ENCODE peak calls at places on chromosomes 16 and 17, in five cellular contexts. S is endothelial cell of umbilical vein; R is AG04450; D is CD4-positive, alpha-beta T cell; H is K562. F is an unnamed sample.

GRCh38 chr17:57294629-57295501 is 38.5 kb downstream of the MSI2 start:
- DNase-seq in S (peak), R (no peak), D (peak), H (peak), F (no peak)

GRCh38 chr17:600576-601301 is 113.9 kb downstream of the VPS53 start:
- DNase-seq in S (peak), R (no peak), D (no peak), H (no peak), F (no peak)

GRCh38 chr16:75256871-75257343 is 5.5 kb upstream of the BCAR1 start:
- DNase-seq in S (peak), R (no peak), D (no peak), H (no peak), F (no peak)

GRCh38 chr16:66474750-66475199 is 47.7 kb downstream of the BEAN1 start:
- DNase-seq in S (peak), R (no peak), D (peak), H (no peak), F (no peak)

GRCh38 chr17:57672971-57673370 is 72.1 kb downstream of the CCDC182 start:
- DNase-seq in S (no peak), R (no peak), D (no peak), H (no peak), F (no peak)

GRCh38 chr17:44221862-44222111 is 2.3 kb upstream of the UBTF start:
- DNase-seq in S (no peak), R (no peak), D (no peak), H (no peak), F (no peak)

GRCh38 chr16:57616871-57617270 is 11.6 kb upstream of the ADGRG1 start:
- DNase-seq in S (no peak), R (no peak), D (no peak), H (no peak), F (no peak)

GRCh38 chr17:38883592-38884526 is 14.0 kb downstream of the LASP1 start:
- DNase-seq in S (no peak), R (no peak), D (no peak), H (no peak), F (no peak)

GRCh38 chr17:44400226-44400847 is 10.9 kb upstream of the ITGA2B start:
- DNase-seq in S (peak), R (peak), D (no peak), H (peak), F (no peak)

GRCh38 chr16:74742051-74742481 is 32.6 kb downstream of the FA2H start:
- DNase-seq in S (no peak), R (no peak), D (no peak), H (no peak), F (no peak)

GRCh38 chr16:30551781-30552180 is 6.4 kb downstream of the ZNF764 start:
- DNase-seq in S (no peak), R (no peak), D (peak), H (no peak), F (no peak)

GRCh38 chr17:17741346-17742023 is 60.2 kb downstream of the RAI1 start:
- DNase-seq in S (peak), R (no peak), D (no peak), H (no peak), F (no peak)

GRCh38 chr17:39573447-39574298 is 34.0 kb downstream of the NEUROD2 start:
- DNase-seq in S (peak), R (no peak), D (peak), H (peak), F (no peak)

GRCh38 chr17:18246880-18247612 is 11.5 kb downstream of the FLII start:
- DNase-seq in S (peak), R (no peak), D (no peak), H (peak), F (peak)

GRCh38 chr16:75152635-75153034 is 4.3 kb downstream of the ZFP1 start:
- DNase-seq in S (no peak), R (no peak), D (no peak), H (no peak), F (no peak)

GRCh38 chr16:29877266-29877961 is 14.4 kb upstream of the CDIPT start:
- DNase-seq in S (peak), R (no peak), D (no peak), H (peak), F (no peak)

GRCh38 chr16:71965223-71965622 is 35.0 kb downstream of the PKD1L3 start:
- DNase-seq in S (no peak), R (no peak), D (no peak), H (no peak), F (no peak)

GRCh38 chr16:30112197-30113030 is 923 bp downstream of the GDPD3 start:
- DNase-seq in S (no peak), R (no peak), D (peak), H (peak), F (no peak)

GRCh38 chr17:79090503-79091372 is 16.1 kb downstream of the ENGASE start:
- DNase-seq in S (no peak), R (no peak), D (no peak), H (peak), F (no peak)

GRCh38 chr17:43309505-43310329 is 75.9 kb upstream of the RNU2-1 start:
- DNase-seq in S (no peak), R (no peak), D (no peak), H (no peak), F (no peak)

GRCh38 chr16:88652763-88653065 is 1.9 kb upstream of the CYBA start:
- DNase-seq in S (no peak), R (no peak), D (no peak), H (no peak), F (no peak)

GRCh38 chr17:55266051-55266957 is 1.5 kb downstream of the HLF start:
- DNase-seq in S (no peak), R (no peak), D (no peak), H (no peak), F (no peak)

GRCh38 chr17:59846391-59847165 is 46.2 kb downstream of the TUBD1 start:
- DNase-seq in S (peak), R (peak), D (no peak), H (no peak), F (no peak)

GRCh38 chr16:50302472-50303005 is 36.2 kb downstream of the ADCY7 start:
- DNase-seq in S (no peak), R (no peak), D (no peak), H (no peak), F (no peak)

GRCh38 chr17:17784599-17785264 is 52.1 kb downstream of the SREBF1 start:
- DNase-seq in S (no peak), R (no peak), D (peak), H (peak), F (no peak)

DNA sequence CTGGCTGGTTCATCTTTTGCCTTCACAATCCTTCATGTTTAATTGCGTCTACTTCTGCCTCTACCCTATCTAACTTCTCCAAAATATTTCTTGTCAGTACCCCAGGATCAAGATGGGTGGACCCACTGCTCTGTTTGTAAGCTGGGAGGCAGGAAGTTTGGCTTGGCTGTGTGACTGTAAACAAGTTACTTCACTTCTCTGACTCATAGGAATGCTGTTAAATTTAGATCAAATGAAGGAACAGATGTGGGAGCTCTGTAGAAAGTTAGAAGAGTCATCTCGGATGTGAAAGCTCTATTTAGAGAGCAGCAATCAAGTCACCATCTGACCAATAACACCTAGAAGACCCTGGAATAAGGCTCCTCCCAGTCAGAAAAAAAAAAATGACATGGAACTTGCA is 55.2 kb upstream of the MRTFB start:
- DNase-seq in S (peak), R (peak), D (no peak), H (no peak), F (no peak)
- TF ChIP-seq CTCF in S (no peak), R (no peak), D (no peak), H (no peak), F (no peak)

GRCh38 chr17:14202388-14203166 is 34.1 kb downstream of the CDRT15 start:
- DNase-seq in S (no peak), R (no peak), D (no peak), H (no peak), F (no peak)
- TF ChIP-seq CTCF in S (no peak), R (no peak), D (no peak), H (no peak), F (no peak)

GRCh38 chr17:7553356-7553755 is 4.5 kb downstream of the TNFSF12 start:
- DNase-seq in S (no peak), R (no peak), D (no peak), H (peak), F (no peak)

GRCh38 chr17:7557147-7557764 is 1.3 kb upstream of the TNFSF13 start:
- DNase-seq in S (no peak), R (no peak), D (no peak), H (no peak), F (no peak)

GRCh38 chr17:7557825-7558543 is 566 bp upstream of the TNFSF13 start:
- DNase-seq in S (peak), R (no peak), D (no peak), H (no peak), F (no peak)

GRCh38 chr17:7556627-7557026 is 1.9 kb upstream of the TNFSF13 start:
- DNase-seq in S (no peak), R (no peak), D (no peak), H (no peak), F (no peak)

GRCh38 chr17:7555320-7555948 is 3.1 kb upstream of the TNFSF13 start:
- DNase-seq in S (no peak), R (no peak), D (no peak), H (no peak), F (no peak)
- TF ChIP-seq CTCF in S (peak), R (peak), D (no peak), H (peak), F (no peak)

GRCh38 chr17:7234100-7235012 is at the start of gene DVL2:
- DNase-seq in S (peak), R (peak), D (peak), H (peak), F (peak)
- TF ChIP-seq CTCF in S (no peak), R (no peak), D (no peak), H (no peak), F (no peak)

GRCh38 chr17:65155622-65156021 is 18.5 kb downstream of the RGS9 start:
- DNase-seq in S (no peak), R (no peak), D (no peak), H (no peak), F (no peak)
- TF ChIP-seq CTCF in S (no peak), R (no peak), D (no peak), H (no peak), F (no peak)

GRCh38 chr17:82224666-82225065 is 4.2 kb upstream of the SLC16A3 start:
- DNase-seq in S (no peak), R (no peak), D (no peak), H (no peak), F (no peak)

GRCh38 chr17:82223517-82223916 is 5.3 kb upstream of the SLC16A3 start:
- DNase-seq in S (no peak), R (no peak), D (no peak), H (no peak), F (no peak)

GRCh38 chr17:82225368-82226029 is 3.3 kb upstream of the SLC16A3 start:
- DNase-seq in S (no peak), R (no peak), D (no peak), H (no peak), F (no peak)

GRCh38 chr17:82221341-82221902 is 7.4 kb upstream of the SLC16A3 start:
- DNase-seq in S (no peak), R (no peak), D (no peak), H (no peak), F (no peak)

DNA sequence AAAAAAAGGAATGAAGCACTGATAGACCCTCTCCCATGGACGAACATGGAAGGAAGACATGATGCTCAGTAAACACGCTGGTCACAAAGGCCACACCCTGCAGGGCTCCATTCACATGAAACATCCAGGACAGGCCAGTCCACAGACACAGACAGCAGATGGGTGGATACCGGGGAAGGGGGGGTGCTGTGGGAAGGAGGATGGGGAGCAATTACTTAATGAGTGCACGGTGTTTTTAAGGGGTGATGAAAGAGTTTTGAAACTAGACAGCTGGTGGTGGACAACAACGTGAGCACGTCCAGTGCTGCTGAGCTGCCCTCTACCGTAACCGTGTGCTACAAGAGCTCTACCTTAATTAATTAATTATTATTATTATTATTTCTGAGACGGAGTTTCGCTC is 6.0 kb upstream of the SLC16A3 start:
- DNase-seq in S (no peak), R (no peak), D (no peak), H (no peak), F (no peak)
- TF ChIP-seq CTCF in S (no peak), R (no peak), D (no peak), H (no peak), F (no peak)

GRCh38 chr16:87061521-87061920 is 255.7 kb downstream of the C16orf95 start:
- DNase-seq in S (peak), R (no peak), D (no peak), H (no peak), F (no peak)

GRCh38 chr16:87057951-87058560 is 259.1 kb downstream of the C16orf95 start:
- DNase-seq in S (no peak), R (no peak), D (no peak), H (no peak), F (no peak)

GRCh38 chr16:87062569-87063442 is 254.4 kb downstream of the C16orf95 start:
- DNase-seq in S (peak), R (no peak), D (no peak), H (peak), F (peak)

GRCh38 chr16:87058728-87059250 is 258.4 kb downstream of the C16orf95 start:
- DNase-seq in S (no peak), R (no peak), D (no peak), H (no peak), F (no peak)

GRCh38 chr16:87060026-87060986 is 256.9 kb downstream of the C16orf95 start:
- DNase-seq in S (peak), R (peak), D (no peak), H (peak), F (no peak)
- TF ChIP-seq CTCF in S (peak), R (peak), D (no peak), H (peak), F (no peak)

DNA sequence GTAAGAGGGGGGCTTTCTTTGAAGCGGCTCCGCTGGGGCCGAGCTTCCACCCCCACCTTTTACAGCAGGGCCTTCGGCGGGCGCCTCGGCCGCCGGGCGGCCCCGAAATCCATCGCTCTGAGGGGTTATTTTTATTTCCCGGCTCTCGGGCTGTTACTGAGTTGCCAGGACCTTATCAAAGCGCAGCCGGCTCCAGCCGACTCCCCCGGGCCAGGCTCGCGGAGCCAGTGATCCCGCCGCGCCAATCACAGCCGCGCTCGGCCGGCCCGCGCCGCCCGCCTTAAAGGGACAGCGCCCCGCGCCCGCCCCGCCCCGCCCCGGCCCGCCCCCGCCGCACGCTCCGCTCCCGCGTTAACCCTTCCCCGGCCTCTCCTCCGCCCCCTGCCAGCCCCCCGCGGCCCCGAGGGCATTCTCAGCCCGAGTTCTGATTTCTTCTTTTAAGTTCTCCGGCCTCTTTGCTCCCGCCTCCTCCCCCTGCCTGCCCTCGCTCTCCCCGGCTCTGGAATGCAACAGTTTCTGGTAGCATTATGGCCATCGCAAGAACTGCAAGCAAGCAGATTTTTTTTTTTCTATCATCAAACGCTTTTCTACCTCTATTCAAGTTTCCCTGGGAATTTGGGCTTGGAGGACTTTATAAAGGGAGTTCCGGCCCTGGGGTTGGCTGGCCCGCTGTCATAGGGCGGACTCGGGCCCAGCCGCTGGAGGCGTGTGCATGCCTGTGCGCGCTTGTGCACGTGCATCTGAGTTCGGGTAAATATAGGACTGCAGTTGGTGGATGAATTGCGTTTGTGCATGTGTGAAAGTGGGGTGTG is at the start of gene AXIN2:
- DNase-seq in S (peak), R (peak), D (peak), H (peak), F (peak)
- TF ChIP-seq CTCF in S (peak), R (peak), D (no peak), H (no peak), F (no peak)

GRCh38 chr16:22318690-22319358 is 21.6 kb downstream of the POLR3E start:
- DNase-seq in S (peak), R (no peak), D (peak), H (peak), F (no peak)
- TF ChIP-seq CTCF in S (peak), R (peak), D (peak), H (peak), F (no peak)

F was measured in omental fat pad.